ENCODE peak calls at places on chromosomes 3 and 15, in four cellular contexts. A, H, F and I are unnamed samples. For H3K4me1 and H3K36me3, the result is how much of the 10 kb centered on the place peaks cover.

GRCh38 chr3:128078875-128079274 is 26.6 kb downstream of the SEC61A1 start:
- DNase-seq in A (no peak), H (no peak), F (no peak), I (no peak)

GRCh38 chr3:57890874-57891273 is 117.3 kb upstream of the FLNB start:
- DNase-seq in A (no peak), H (no peak), F (no peak), I (no peak)

GRCh38 chr3:64399205-64399800 is 174.0 kb upstream of the PRICKLE2 start:
- DNase-seq in A (peak), H (no peak), F (peak), I (peak)

GRCh38 chr15:56428821-56429458 is 36.0 kb downstream of the MNS1 start:
- DNase-seq in A (no peak), H (no peak), F (no peak), I (no peak)

GRCh38 chr3:142275856-142276255 is 50.5 kb upstream of the GK5 start:
- DNase-seq in A (no peak), H (no peak), F (no peak), I (no peak)

GRCh38 chr15:57133127-57133968 is 214.9 kb downstream of the TCF12 start:
- DNase-seq in A (peak), H (no peak), F (no peak), I (no peak)

GRCh38 chr3:38151667-38152265 is 13.3 kb downstream of the MYD88 start:
- DNase-seq in A (no peak), H (no peak), F (no peak), I (no peak)

GRCh38 chr15:74040115-74040850 is 42.1 kb downstream of the GOLGA6A start:
- DNase-seq in A (no peak), H (no peak), F (peak), I (peak)

GRCh38 chr3:187368251-187368733 is at the start of gene RTP4:
- DNase-seq in A (no peak), H (no peak), F (peak), I (no peak)

GRCh38 chr3:13811614-13812013 is 68.3 kb downstream of the WNT7A start:
- DNase-seq in A (no peak), H (peak), F (no peak), I (no peak)

GRCh38 chr15:78034495-78035191 is 42.9 kb downstream of the TBC1D2B start:
- DNase-seq in A (peak), H (peak), F (peak), I (peak)

GRCh38 chr3:122415762-122416654 is at the start of gene WDR5B:
- DNase-seq in A (peak), H (peak), F (peak), I (peak)

GRCh38 chr3:59265566-59265965 is 215.7 kb upstream of the CFAP20DC start:
- DNase-seq in A (no peak), H (no peak), F (no peak), I (no peak)

GRCh38 chr15:51274956-51275355 is 63.4 kb downstream of the CYP19A1 start:
- DNase-seq in A (no peak), H (no peak), F (no peak), I (no peak)

GRCh38 chr3:100506355-100506754 is 13.9 kb downstream of the TMEM45A start:
- DNase-seq in A (no peak), H (no peak), F (no peak), I (no peak)

GRCh38 chr3:60250210-60250609 is 1001.0 kb downstream of the FHIT start:
- DNase-seq in A (no peak), H (no peak), F (no peak), I (no peak)

GRCh38 chr3:94909726-94910125 is 846.9 kb downstream of the NSUN3 start:
- DNase-seq in A (no peak), H (no peak), F (no peak), I (no peak)

GRCh38 chr3:114418724-114419543 is 125.1 kb downstream of the TIGIT start:
- DNase-seq in A (no peak), H (no peak), F (no peak), I (no peak)

GRCh38 chr3:37967252-37967881 is 23.2 kb upstream of the VILL start:
- DNase-seq in A (peak), H (no peak), F (peak), I (peak)

GRCh38 chr3:106198828-106199194 is 330.0 kb upstream of the CBLB start:
- DNase-seq in A (no peak), H (no peak), F (no peak), I (no peak)

GRCh38 chr3:32310918-32311839 is 72.7 kb downstream of the CMTM8 start:
- DNase-seq in A (no peak), H (no peak), F (no peak), I (no peak)

DNA sequence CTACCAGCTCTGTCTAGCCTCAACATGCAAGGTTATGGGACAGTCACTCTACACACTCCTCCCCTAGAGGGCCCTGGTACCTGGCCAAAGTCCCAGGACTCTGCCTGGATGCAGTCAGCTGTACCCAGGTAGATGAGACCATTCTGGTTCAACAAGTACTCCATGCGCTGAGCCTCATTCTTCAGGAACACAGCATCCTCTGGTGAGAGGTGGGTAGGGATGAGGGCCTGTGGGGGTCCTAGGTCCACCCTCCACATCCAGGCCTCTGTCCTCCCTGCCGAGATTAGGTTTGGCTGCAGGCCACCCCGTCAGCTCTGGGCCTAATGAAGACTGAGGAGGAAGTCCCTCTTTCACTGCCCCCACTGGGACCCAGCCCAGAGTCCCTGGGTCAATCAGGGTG is 9.5 kb downstream of the EPB42 start:
- DNase-seq in A (no peak), H (no peak), F (peak), I (no peak)
- H3K4me1 ChIP-seq in A (under half), H (under half), F (under half), I (under half)

GRCh38 chr3:182886497-182886896 is 93.2 kb downstream of the ATP11B start:
- DNase-seq in A (no peak), H (no peak), F (no peak), I (no peak)

GRCh38 chr3:182895513-182896112 is 84.7 kb downstream of the DCUN1D1 start:
- DNase-seq in A (no peak), H (no peak), F (peak), I (no peak)

GRCh38 chr3:182891364-182891763 is 89.0 kb downstream of the DCUN1D1 start:
- DNase-seq in A (no peak), H (no peak), F (no peak), I (no peak)

DNA sequence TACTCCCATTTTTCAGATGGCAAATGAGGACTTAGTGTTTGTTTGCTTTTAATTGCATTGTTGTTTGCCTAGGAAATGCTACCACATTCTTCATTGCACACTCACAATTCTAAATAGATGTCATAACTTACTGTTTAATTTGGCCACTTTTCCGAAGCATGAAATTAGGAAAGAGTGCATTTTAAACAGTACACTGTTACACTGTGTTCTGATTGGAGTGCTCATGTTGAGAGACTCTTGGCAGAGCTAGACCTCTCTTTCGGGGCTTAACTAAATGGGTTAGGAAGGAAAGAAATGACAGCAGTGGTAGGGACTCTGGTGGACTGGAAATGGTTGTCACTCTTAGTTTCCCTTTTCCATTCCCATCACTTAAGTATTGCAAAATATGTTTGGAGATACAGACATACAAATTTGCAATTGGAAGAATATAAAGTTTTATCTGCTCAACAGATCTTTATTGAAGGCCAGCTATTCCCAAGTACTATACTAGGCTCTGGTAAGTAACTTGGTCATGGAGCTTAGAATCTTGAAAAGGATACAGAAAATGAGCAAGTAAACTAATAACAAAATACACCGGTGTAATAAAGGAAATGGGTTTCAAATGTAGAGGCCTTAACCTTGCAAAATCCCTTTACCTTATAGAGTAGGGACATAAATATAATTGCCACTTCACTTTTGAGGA is 90.2 kb downstream of the DCUN1D1 start:
- DNase-seq in A (no peak), H (no peak), F (no peak), I (no peak)
- TF ChIP-seq POLR2A in A (no peak), H (no peak), F (no peak), I (no peak)

DNA sequence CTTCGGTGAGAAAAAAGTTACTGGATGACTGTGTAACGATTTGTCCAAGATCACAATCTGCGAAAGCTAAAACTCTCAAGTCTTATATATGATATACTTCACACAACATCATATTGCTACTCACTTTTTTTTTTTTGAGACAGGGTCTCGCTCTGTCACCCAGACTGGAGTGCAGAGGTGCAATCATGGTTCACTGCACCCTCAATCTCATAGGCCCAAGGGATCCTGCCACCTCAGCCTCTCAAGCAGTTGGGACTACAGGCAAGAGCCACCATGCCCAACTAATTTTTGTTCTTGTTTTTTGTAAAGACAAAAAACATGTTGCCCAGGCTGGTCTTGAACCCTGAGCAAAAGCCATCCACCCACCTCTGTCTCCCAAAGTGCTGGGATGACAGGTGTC is 5.4 kb upstream of the ATP13A4 start:
- DNase-seq in A (no peak), H (no peak), F (no peak), I (no peak)
- H3K36me3 ChIP-seq in A (under half), H (under half), F (under half), I (under half)

DNA sequence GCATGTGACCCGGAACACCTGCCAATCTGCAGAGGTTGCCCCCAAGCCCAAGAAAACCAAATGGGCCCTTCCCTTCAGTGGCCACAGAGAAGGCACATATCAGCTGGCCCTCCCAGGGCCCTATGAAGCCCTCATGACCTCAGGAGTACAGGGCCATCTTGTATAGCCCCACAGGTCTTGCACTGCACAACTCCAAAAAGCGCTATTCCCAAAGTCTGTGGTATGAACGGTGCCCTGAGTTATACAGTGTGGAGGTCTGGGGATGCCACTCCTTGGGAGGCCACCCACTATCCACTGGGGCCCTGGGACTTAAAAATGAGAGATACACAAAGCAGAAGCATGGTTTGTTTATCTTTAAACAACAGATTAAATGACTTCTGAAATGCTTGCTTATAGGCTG is 61.5 kb downstream of the CAPN7 start:
- DNase-seq in A (no peak), H (no peak), F (peak), I (no peak)
- H3K4me1 ChIP-seq in A (under half), H (half or more), F (under half), I (under half)

GRCh38 chr3:52044869-52045616 is 11.3 kb downstream of the DUSP7 start:
- DNase-seq in A (no peak), H (no peak), F (no peak), I (no peak)

GRCh38 chr3:52049503-52049902 is 6.9 kb downstream of the DUSP7 start:
- DNase-seq in A (no peak), H (no peak), F (no peak), I (no peak)

GRCh38 chr3:52046914-52047239 is 9.5 kb downstream of the DUSP7 start:
- DNase-seq in A (no peak), H (no peak), F (no peak), I (no peak)

GRCh38 chr3:52046186-52046913 is 10.0 kb downstream of the DUSP7 start:
- DNase-seq in A (no peak), H (no peak), F (no peak), I (no peak)

GRCh38 chr3:52047295-52047960 is 8.9 kb downstream of the DUSP7 start:
- DNase-seq in A (no peak), H (no peak), F (no peak), I (no peak)
- TF ChIP-seq POLR2A in A (no peak), H (no peak), F (no peak), I (no peak)

GRCh38 chr3:148739720-148740119 is 42.0 kb downstream of the AGTR1 start:
- DNase-seq in A (peak), H (no peak), F (no peak), I (no peak)

GRCh38 chr3:148735597-148735996 is 37.9 kb downstream of the AGTR1 start:
- DNase-seq in A (no peak), H (no peak), F (no peak), I (no peak)

GRCh38 chr3:148736086-148736485 is 38.4 kb downstream of the AGTR1 start:
- DNase-seq in A (no peak), H (no peak), F (no peak), I (no peak)

GRCh38 chr3:148741219-148741618 is 43.5 kb downstream of the AGTR1 start:
- DNase-seq in A (peak), H (no peak), F (no peak), I (no peak)

DNA sequence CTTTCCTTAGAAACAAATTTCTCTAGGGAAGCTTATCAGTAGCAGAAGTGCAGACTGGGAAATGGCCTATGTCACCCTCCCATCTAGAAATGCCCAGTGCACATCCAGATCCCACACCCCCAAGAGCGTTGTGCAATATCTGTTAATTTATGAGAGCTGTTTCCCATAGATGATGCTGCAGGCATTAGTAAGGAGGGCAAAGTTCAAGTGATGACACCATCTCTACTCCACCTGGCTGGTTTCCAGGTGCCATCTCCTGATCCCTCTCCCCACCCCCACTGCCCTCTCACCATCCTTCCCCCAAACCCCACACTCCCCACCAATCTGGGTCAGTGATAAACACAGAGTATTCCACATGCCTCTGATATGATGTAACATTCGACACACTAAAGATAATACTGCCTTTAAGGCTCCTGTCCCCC is 39.4 kb downstream of the AGTR1 start:
- DNase-seq in A (peak), H (no peak), F (no peak), I (no peak)
- H3K36me3 ChIP-seq in A (under half), H (under half), F (under half), I (under half)

DNA sequence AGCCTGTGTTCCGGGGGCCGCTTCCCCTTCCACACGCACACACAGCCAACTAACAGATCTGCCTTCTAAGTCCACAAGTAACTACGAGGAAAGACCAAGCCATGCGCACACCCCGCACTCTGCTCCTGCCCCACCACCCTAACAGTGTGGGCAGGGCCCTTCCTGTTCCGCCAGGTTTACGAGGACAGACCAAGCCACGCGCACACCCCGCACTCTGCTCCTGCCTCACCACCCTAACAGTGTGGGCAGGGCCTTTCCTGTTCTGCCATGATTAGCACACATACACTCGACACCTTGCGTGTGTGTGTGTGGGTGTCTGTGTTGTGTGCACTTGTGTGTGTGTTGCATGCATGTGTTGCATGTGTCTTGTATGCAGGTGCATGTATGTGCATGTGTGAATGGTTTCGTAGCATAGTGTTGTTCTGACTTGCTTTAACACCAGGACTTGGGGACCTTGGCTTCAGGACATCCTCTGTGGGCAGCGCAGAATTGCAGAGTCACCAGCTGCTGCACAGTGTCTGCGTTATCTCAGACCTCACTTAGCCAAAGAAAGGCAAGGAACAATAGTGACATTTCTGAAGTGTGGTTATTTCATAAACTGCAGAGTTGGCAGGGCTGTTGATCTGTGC is 114.4 kb downstream of the CHSY1 start:
- DNase-seq in A (no peak), H (peak), F (no peak), I (no peak)
- H3K4me1 ChIP-seq in A (under half), H (under half), F (under half), I (under half)

GRCh38 chr3:126473292-126474168 is 2.2 kb downstream of the ZXDC start:
- DNase-seq in A (no peak), H (peak), F (no peak), I (no peak)

GRCh38 chr3:126476976-126477330 is 1.3 kb upstream of the ZXDC start:
- DNase-seq in A (no peak), H (no peak), F (no peak), I (no peak)

GRCh38 chr3:126476166-126476975 is 680 bp upstream of the ZXDC start:
- DNase-seq in A (peak), H (peak), F (no peak), I (peak)

GRCh38 chr3:126474498-126475410 is 937 bp downstream of the ZXDC start:
- DNase-seq in A (peak), H (peak), F (peak), I (peak)

GRCh38 chr3:126475411-126476114 is at the start of gene ZXDC:
- DNase-seq in A (peak), H (peak), F (peak), I (peak)
- TF ChIP-seq POLR2A in A (peak), H (peak), F (peak), I (no peak)

DNA sequence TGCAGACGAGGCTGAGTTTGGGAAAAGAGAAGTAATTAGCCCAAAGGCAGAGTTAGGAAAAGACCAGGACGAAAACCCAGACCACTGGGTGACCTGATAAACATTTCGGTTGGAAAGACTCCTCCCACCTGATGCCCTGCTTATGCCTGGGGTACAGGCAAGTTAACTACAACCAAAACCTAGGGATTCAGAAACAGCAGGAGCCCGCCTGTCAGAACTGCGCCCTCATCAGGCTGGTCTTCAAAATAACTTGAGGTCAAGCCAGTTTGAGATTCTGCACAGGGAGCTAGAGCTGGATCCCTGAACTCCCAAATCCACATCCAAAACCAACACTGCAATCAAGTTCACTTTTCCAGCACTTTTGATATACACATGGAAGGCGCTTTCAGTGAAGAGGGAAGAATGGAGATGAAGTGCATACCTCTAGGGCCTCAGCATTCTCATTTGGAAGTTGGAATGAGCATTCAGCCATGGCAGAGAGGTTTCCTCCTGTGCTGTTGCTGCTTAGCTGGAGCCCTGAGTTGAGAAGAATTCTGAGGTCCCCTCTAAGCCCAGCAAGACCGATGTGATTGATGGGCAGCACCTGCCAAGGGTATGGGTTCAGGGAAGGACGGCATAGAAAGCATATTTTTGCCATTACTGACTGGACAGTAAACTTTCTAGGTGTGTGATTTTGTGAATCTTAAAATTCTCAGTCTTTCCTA is 11.6 kb downstream of the TSEN2 start:
- DNase-seq in A (no peak), H (no peak), F (no peak), I (no peak)
- H3K36me3 ChIP-seq in A (under half), H (half or more), F (under half), I (half or more)